ENCODE peak calls at places on chromosomes 11 and 22, in seven cellular contexts. One of them, this sample, is unnamed.
A peak's percentile ranks its signal among the peaks of the same experiment; 100 is the strongest.

GRCh38 chr22:17243524-17243923 is 24.3 kb upstream of the ADA2 start:
- DNase-seq in GM12891: peak; percentile 60
- DNase-seq in H1: no peak
- DNase-seq in K562: no peak
- DNase-seq in HepG2: no peak
- DNase-seq in SK-N-SH: no peak
- DNase-seq in GM12878: peak; percentile 84
- DNase-seq in this sample: peak; percentile 55

GRCh38 chr11:2445107-2445947 is 519 bp downstream of the KCNQ1 start:
- DNase-seq in GM12891: no peak
- DNase-seq in H1: no peak
- DNase-seq in K562: no peak
- DNase-seq in HepG2: no peak
- DNase-seq in SK-N-SH: no peak
- DNase-seq in GM12878: no peak
- DNase-seq in this sample: no peak

GRCh38 chr11:296206-296975 is 2.9 kb downstream of the IFITM5 start:
- DNase-seq in GM12891: no peak
- DNase-seq in H1: no peak
- DNase-seq in K562: no peak
- DNase-seq in HepG2: no peak
- DNase-seq in SK-N-SH: no peak
- DNase-seq in GM12878: no peak
- DNase-seq in this sample: no peak

GRCh38 chr11:61297741-61298140 is 2.6 kb upstream of the VWCE start:
- DNase-seq in GM12891: no peak
- DNase-seq in H1: no peak
- DNase-seq in K562: no peak
- DNase-seq in HepG2: peak; percentile 29
- DNase-seq in SK-N-SH: no peak
- DNase-seq in GM12878: no peak
- DNase-seq in this sample: no peak

GRCh38 chr11:103395612-103396011 is 286.4 kb downstream of the DYNC2H1 start:
- DNase-seq in GM12891: no peak
- DNase-seq in H1: no peak
- DNase-seq in K562: no peak
- DNase-seq in HepG2: peak; percentile 1
- DNase-seq in SK-N-SH: no peak
- DNase-seq in GM12878: no peak
- DNase-seq in this sample: no peak

GRCh38 chr11:36312593-36312990 is 16.5 kb downstream of the PRR5L start:
- DNase-seq in GM12891: no peak
- DNase-seq in H1: no peak
- DNase-seq in K562: no peak
- DNase-seq in HepG2: no peak
- DNase-seq in SK-N-SH: no peak
- DNase-seq in GM12878: no peak
- DNase-seq in this sample: no peak

GRCh38 chr11:69487849-69488542 is 6.5 kb downstream of the LINC01488 start:
- DNase-seq in GM12891: no peak
- DNase-seq in H1: no peak
- DNase-seq in K562: no peak
- DNase-seq in HepG2: no peak
- DNase-seq in SK-N-SH: no peak
- DNase-seq in GM12878: no peak
- DNase-seq in this sample: no peak

GRCh38 chr22:40178417-40179409 is 988 bp downstream of the TNRC6B start:
- DNase-seq in GM12891: no peak
- DNase-seq in H1: no peak
- DNase-seq in K562: no peak
- DNase-seq in HepG2: peak; percentile 31
- DNase-seq in SK-N-SH: peak; percentile 16
- DNase-seq in GM12878: no peak
- DNase-seq in this sample: no peak

GRCh38 chr22:19941365-19942070 is at the start of the genes COMT and TXNRD2:
- DNase-seq in GM12891: peak; percentile 91
- DNase-seq in H1: no peak
- DNase-seq in K562: peak; percentile 100
- DNase-seq in HepG2: no peak
- DNase-seq in SK-N-SH: peak; percentile 96
- DNase-seq in GM12878: no peak
- DNase-seq in this sample: peak; percentile 95

GRCh38 chr11:21975242-21975641 is 217.6 kb upstream of the ANO5 start:
- DNase-seq in GM12891: no peak
- DNase-seq in H1: no peak
- DNase-seq in K562: no peak
- DNase-seq in HepG2: no peak
- DNase-seq in SK-N-SH: no peak
- DNase-seq in GM12878: no peak
- DNase-seq in this sample: no peak

GRCh38 chr22:36239150-36239400 is 252 bp downstream of the APOL2 start:
- DNase-seq in GM12891: no peak
- DNase-seq in H1: no peak
- DNase-seq in K562: no peak
- DNase-seq in HepG2: no peak
- DNase-seq in SK-N-SH: peak; percentile 29
- DNase-seq in GM12878: no peak
- DNase-seq in this sample: no peak

GRCh38 chr22:50701428-50702154 is 29.0 kb downstream of the SHANK3 start:
- DNase-seq in GM12891: no peak
- DNase-seq in H1: no peak
- DNase-seq in K562: no peak
- DNase-seq in HepG2: no peak
- DNase-seq in SK-N-SH: no peak
- DNase-seq in GM12878: no peak
- DNase-seq in this sample: no peak

GRCh38 chr11:117807482-117808272 is 10.7 kb upstream of the DSCAML1 start:
- DNase-seq in GM12891: no peak
- DNase-seq in H1: peak; percentile 92
- DNase-seq in K562: peak; percentile 82
- DNase-seq in HepG2: no peak
- DNase-seq in SK-N-SH: peak; percentile 79
- DNase-seq in GM12878: no peak
- DNase-seq in this sample: no peak

GRCh38 chr22:41290262-41291221 is 4.6 kb upstream of the RANGAP1 start:
- DNase-seq in GM12891: no peak
- DNase-seq in H1: peak; percentile 58
- DNase-seq in K562: no peak
- DNase-seq in HepG2: peak; percentile 64
- DNase-seq in SK-N-SH: no peak
- DNase-seq in GM12878: no peak
- DNase-seq in this sample: no peak

GRCh38 chr11:12199231-12199948 is 89.0 kb downstream of the MICAL2 start:
- DNase-seq in GM12891: no peak
- DNase-seq in H1: no peak
- DNase-seq in K562: no peak
- DNase-seq in HepG2: no peak
- DNase-seq in SK-N-SH: no peak
- DNase-seq in GM12878: no peak
- DNase-seq in this sample: no peak

GRCh38 chr22:49838771-49839717 is 11.4 kb upstream of the BRD1 start:
- DNase-seq in GM12891: peak; percentile 68
- DNase-seq in H1: peak; percentile 74
- DNase-seq in K562: no peak
- DNase-seq in HepG2: no peak
- DNase-seq in SK-N-SH: no peak
- DNase-seq in GM12878: peak; percentile 36
- DNase-seq in this sample: no peak

GRCh38 chr22:20429254-20430100 is 8.1 kb downstream of the SCARF2 start:
- DNase-seq in GM12891: peak; percentile 88
- DNase-seq in H1: peak; percentile 90
- DNase-seq in K562: peak; percentile 100
- DNase-seq in HepG2: no peak
- DNase-seq in SK-N-SH: peak; percentile 74
- DNase-seq in GM12878: no peak
- DNase-seq in this sample: peak; percentile 82

GRCh38 chr11:2266586-2267305 is 3.6 kb downstream of the ASCL2 start:
- DNase-seq in GM12891: no peak
- DNase-seq in H1: no peak
- DNase-seq in K562: no peak
- DNase-seq in HepG2: no peak
- DNase-seq in SK-N-SH: no peak
- DNase-seq in GM12878: no peak
- DNase-seq in this sample: no peak

GRCh38 chr11:128058580-128059208 is 528.7 kb downstream of the ETS1 start:
- DNase-seq in GM12891: no peak
- DNase-seq in H1: no peak
- DNase-seq in K562: no peak
- DNase-seq in HepG2: no peak
- DNase-seq in SK-N-SH: no peak
- DNase-seq in GM12878: no peak
- DNase-seq in this sample: no peak

GRCh38 chr11:33970984-33971466 is 79.1 kb upstream of the LMO2 start:
- DNase-seq in GM12891: peak; percentile 56
- DNase-seq in H1: peak; percentile 53
- DNase-seq in K562: peak; percentile 44
- DNase-seq in HepG2: peak; percentile 46
- DNase-seq in SK-N-SH: peak; percentile 66
- DNase-seq in GM12878: no peak
- DNase-seq in this sample: peak; percentile 47

GRCh38 chr22:45172872-45173585 is 9.3 kb downstream of the NUP50 start:
- DNase-seq in GM12891: no peak
- DNase-seq in H1: no peak
- DNase-seq in K562: no peak
- DNase-seq in HepG2: no peak
- DNase-seq in SK-N-SH: no peak
- DNase-seq in GM12878: no peak
- DNase-seq in this sample: no peak

GRCh38 chr11:69300124-69301032 is 6.4 kb downstream of the MYEOV start:
- DNase-seq in GM12891: no peak
- DNase-seq in H1: no peak
- DNase-seq in K562: peak; percentile 39
- DNase-seq in HepG2: no peak
- DNase-seq in SK-N-SH: no peak
- DNase-seq in GM12878: no peak
- DNase-seq in this sample: no peak

GRCh38 chr22:26550498-26551033 is 38.3 kb upstream of the TFIP11 start:
- DNase-seq in GM12891: no peak
- DNase-seq in H1: no peak
- DNase-seq in K562: no peak
- DNase-seq in HepG2: peak; percentile 17
- DNase-seq in SK-N-SH: no peak
- DNase-seq in GM12878: no peak
- DNase-seq in this sample: no peak

GRCh38 chr11:47979378-47980092 is 824 bp upstream of the PTPRJ start:
- DNase-seq in GM12891: no peak
- DNase-seq in H1: peak; percentile 55
- DNase-seq in K562: no peak
- DNase-seq in HepG2: no peak
- DNase-seq in SK-N-SH: peak; percentile 54
- DNase-seq in GM12878: no peak
- DNase-seq in this sample: no peak
- TF ChIP-seq TAF1 in GM12891: no peak
- TF ChIP-seq TAF1 in H1: no peak
- TF ChIP-seq TAF1 in K562: no peak
- TF ChIP-seq TAF1 in HepG2: no peak
- TF ChIP-seq TAF1 in SK-N-SH: no peak
- TF ChIP-seq TAF1 in GM12878: no peak
- TF ChIP-seq TAF1 in this sample: no peak

DNA sequence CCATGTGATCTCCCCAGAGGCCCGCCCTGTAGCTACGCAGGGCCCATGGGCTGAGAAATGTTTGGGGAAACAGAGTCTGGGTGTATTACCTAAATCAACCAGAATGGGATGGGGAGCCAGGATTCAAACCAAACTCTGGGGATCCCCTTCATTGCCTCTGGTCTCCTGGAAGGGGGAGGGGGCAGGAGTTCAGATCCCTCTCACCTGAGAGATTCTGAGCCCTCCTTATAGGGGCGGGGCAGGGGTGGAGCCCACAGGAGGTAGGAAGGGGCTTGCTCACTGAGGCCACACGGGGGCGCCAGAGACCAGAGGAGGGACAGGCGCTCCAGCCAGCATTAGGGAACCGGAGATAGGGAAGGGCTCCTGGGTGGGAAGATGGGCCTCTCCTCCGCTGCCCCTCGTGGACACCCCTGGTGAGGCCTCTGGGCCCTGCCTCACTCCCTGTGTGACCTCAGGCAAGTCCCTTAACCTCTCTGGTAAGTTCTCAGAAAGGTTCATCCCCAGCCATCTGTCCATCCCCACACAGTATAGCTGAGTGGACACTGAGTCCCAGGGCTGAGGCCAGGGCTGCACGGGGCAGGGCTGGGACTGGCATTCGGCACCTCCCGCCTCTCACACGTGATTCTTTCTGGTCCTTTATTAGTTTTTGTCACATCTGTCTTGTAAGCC is 2.7 kb upstream of the CDC42BPG start:
- DNase-seq in GM12891: peak; percentile 76
- DNase-seq in H1: peak; percentile 98
- DNase-seq in K562: peak; percentile 91
- DNase-seq in HepG2: peak; percentile 87
- DNase-seq in SK-N-SH: peak; percentile 97
- DNase-seq in GM12878: no peak
- DNase-seq in this sample: peak; percentile 87
- TF ChIP-seq POLR2AphosphoS5 in GM12891: no peak
- TF ChIP-seq POLR2AphosphoS5 in H1: peak; percentile 71
- TF ChIP-seq POLR2AphosphoS5 in K562: no peak
- TF ChIP-seq POLR2AphosphoS5 in HepG2: no peak
- TF ChIP-seq POLR2AphosphoS5 in SK-N-SH: no peak
- TF ChIP-seq POLR2AphosphoS5 in GM12878: no peak
- TF ChIP-seq POLR2AphosphoS5 in this sample: no peak

GRCh38 chr11:121226415-121227263 is 65.9 kb upstream of the SC5D start:
- DNase-seq in GM12891: no peak
- DNase-seq in H1: no peak
- DNase-seq in K562: no peak
- DNase-seq in HepG2: no peak
- DNase-seq in SK-N-SH: no peak
- DNase-seq in GM12878: no peak
- DNase-seq in this sample: no peak
- TF ChIP-seq TAF1 in GM12891: no peak
- TF ChIP-seq TAF1 in H1: no peak
- TF ChIP-seq TAF1 in K562: no peak
- TF ChIP-seq TAF1 in HepG2: no peak
- TF ChIP-seq TAF1 in SK-N-SH: no peak
- TF ChIP-seq TAF1 in GM12878: no peak
- TF ChIP-seq TAF1 in this sample: no peak

DNA sequence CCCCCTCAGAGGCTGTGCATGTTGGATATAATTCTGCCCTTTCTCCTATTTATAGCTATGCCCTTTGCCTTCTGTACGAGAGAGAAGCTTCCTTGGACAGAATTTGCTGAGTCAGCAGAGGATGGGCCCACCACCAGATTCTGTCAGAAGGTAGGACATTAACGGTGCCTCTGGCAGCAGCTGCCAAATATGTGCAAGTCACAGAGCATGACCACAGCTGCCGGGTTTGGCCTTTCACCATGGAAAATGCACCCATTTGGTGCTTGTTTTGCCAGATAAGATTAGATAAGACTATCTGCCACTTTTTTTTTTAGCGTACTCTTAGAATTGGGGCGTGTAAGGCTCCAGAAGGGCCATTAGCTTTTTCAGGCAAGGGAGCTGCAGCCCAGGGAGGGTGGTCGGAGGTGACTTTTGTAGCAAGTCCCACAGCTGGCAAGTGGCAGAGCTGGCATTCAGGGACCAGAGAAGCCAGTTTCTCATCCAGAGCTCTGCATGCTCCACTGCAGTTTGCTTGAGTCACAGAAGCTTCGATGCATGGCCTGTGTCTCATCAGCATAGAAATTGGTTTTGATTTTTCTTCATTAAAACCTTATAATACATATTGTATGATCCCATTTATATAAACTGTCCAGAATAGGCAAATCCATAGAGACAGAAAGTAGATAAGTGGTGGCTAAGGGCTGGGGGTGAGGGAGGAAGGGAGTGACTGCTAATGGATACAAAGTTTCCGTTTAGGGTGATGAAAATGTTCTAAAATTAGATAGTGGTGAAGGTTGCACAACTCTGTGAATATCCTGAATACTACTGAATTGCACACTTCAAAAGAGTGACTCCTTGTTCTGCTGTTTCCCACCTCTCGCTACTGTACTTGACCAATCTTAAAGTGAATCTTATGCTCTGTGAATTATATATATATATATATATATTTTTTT is 15.8 kb downstream of the UPB1 start:
- DNase-seq in GM12891: no peak
- DNase-seq in H1: no peak
- DNase-seq in K562: peak; percentile 18
- DNase-seq in HepG2: peak; percentile 51
- DNase-seq in SK-N-SH: no peak
- DNase-seq in GM12878: no peak
- DNase-seq in this sample: no peak
- TF ChIP-seq POLR2AphosphoS5 in GM12891: no peak
- TF ChIP-seq POLR2AphosphoS5 in H1: no peak
- TF ChIP-seq POLR2AphosphoS5 in K562: no peak
- TF ChIP-seq POLR2AphosphoS5 in HepG2: no peak
- TF ChIP-seq POLR2AphosphoS5 in SK-N-SH: no peak
- TF ChIP-seq POLR2AphosphoS5 in GM12878: no peak
- TF ChIP-seq POLR2AphosphoS5 in this sample: no peak

This sample was measured in GM12892.